ENCODE peak calls at places on chromosomes 4 and X, in four cellular contexts. One of them, this sample, is unnamed.

GRCh38 chrX:97597954-97598353 is 714.2 kb downstream of the RPA4 start:
- DNase-seq in suprapubic skin: no peak
- DNase-seq in cardiac fibroblast: no peak
- DNase-seq in PC-3: no peak
- DNase-seq in this sample: no peak

GRCh38 chrX:39772057-39772832 is 325.5 kb downstream of the BCOR start:
- DNase-seq in suprapubic skin: no peak
- DNase-seq in cardiac fibroblast: no peak
- DNase-seq in PC-3: peak; percentile 75
- DNase-seq in this sample: no peak

GRCh38 chr4:161237495-161237894 is 926.3 kb downstream of the FSTL5 start:
- DNase-seq in suprapubic skin: no peak
- DNase-seq in cardiac fibroblast: no peak
- DNase-seq in PC-3: no peak
- DNase-seq in this sample: no peak

GRCh38 chrX:47221756-47222155 is 3.3 kb downstream of the CDK16 start:
- DNase-seq in suprapubic skin: no peak
- DNase-seq in cardiac fibroblast: no peak
- DNase-seq in PC-3: no peak
- DNase-seq in this sample: no peak

GRCh38 chrX:41881166-41881565 is 42.2 kb downstream of the CASK start:
- DNase-seq in suprapubic skin: no peak
- DNase-seq in cardiac fibroblast: no peak
- DNase-seq in PC-3: no peak
- DNase-seq in this sample: no peak

GRCh38 chr4:71417150-71417549 is 78.3 kb downstream of the SLC4A4 start:
- DNase-seq in suprapubic skin: no peak
- DNase-seq in cardiac fibroblast: no peak
- DNase-seq in PC-3: no peak
- DNase-seq in this sample: no peak

GRCh38 chrX:73668779-73669178 is 105.8 kb downstream of the CHIC1 start:
- DNase-seq in suprapubic skin: no peak
- DNase-seq in cardiac fibroblast: no peak
- DNase-seq in PC-3: no peak
- DNase-seq in this sample: no peak

GRCh38 chr4:86280246-86280645 is 79.6 kb downstream of the MAPK10 start:
- DNase-seq in suprapubic skin: no peak
- DNase-seq in cardiac fibroblast: no peak
- DNase-seq in PC-3: no peak
- DNase-seq in this sample: no peak

GRCh38 chr4:68606240-68606639 is 30.1 kb upstream of the UGT2B17 start:
- DNase-seq in suprapubic skin: no peak
- DNase-seq in cardiac fibroblast: no peak
- DNase-seq in PC-3: no peak
- DNase-seq in this sample: no peak

GRCh38 chr4:186570193-186570996 is 15.0 kb upstream of the MTNR1A start:
- DNase-seq in suprapubic skin: no peak
- DNase-seq in cardiac fibroblast: peak; percentile 73
- DNase-seq in PC-3: no peak
- DNase-seq in this sample: no peak

GRCh38 chr4:186563761-186564160 is 8.4 kb upstream of the MTNR1A start:
- DNase-seq in suprapubic skin: no peak
- DNase-seq in cardiac fibroblast: no peak
- DNase-seq in PC-3: no peak
- DNase-seq in this sample: no peak

GRCh38 chr4:186569533-186570192 is 14.3 kb upstream of the MTNR1A start:
- DNase-seq in suprapubic skin: no peak
- DNase-seq in cardiac fibroblast: no peak
- DNase-seq in PC-3: no peak
- DNase-seq in this sample: no peak

GRCh38 chr4:186560647-186561046 is 5.3 kb upstream of the MTNR1A start:
- DNase-seq in suprapubic skin: no peak
- DNase-seq in cardiac fibroblast: no peak
- DNase-seq in PC-3: no peak
- DNase-seq in this sample: no peak

DNA sequence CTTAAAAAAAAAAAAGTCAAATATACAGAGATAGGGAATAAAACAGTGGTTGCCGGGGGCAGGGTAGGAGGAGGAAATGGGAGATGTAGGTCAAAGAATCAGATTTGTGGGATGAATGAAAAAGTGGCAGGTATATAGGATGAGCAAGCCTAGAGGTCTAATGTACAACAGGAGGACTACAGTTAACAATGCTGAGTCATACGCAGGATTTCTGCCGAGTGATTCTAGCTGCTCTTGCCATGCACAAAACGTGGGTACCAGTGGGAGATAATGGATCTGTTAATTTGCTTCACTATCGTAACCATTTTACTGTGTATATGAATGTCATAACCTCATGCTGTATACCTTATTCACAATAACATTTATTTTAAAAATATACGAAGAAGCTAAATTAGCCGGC is 10.7 kb upstream of the MTNR1A start:
- DNase-seq in suprapubic skin: no peak
- DNase-seq in cardiac fibroblast: no peak
- DNase-seq in PC-3: peak; percentile 45
- DNase-seq in this sample: no peak
- H3K4me3 ChIP-seq in suprapubic skin: no peak overlapping the region
- H3K4me3 ChIP-seq in cardiac fibroblast: no peak overlapping the region
- H3K4me3 ChIP-seq in PC-3: no peak overlapping the region
- H3K4me3 ChIP-seq in this sample: no peak overlapping the region

DNA sequence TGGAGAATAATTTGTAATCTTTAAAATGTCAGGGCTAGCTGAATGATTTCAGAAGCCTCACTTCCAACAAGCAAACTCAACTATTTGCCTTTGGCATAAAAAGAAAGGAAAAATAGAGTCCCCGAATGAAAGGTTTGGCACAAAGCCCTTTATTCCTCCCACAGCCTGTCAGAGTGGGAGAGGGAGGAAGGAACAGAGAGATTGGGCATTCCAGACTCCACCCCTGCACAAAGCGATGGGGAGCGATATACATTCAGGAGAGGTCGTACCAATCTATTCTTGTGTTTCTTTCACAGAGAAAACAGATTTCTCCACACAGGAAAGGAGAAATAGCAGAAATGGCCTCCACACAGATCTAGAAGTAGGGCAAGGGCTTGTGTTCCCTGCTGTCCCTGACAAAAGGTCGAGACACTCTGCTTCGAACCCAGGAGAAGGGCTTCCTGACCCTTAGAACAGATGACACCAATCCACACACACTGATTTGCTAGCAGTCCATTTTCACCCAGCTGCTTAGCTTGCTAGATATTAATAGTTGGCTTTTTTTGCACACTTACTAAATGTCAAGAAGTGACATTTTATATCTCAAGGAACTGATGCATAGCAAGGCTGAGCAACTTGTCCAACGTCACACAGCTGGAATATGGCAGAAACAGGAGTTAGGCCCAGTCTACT is 197.4 kb downstream of the MAML3 start:
- DNase-seq in suprapubic skin: no peak
- DNase-seq in cardiac fibroblast: no peak
- DNase-seq in PC-3: no peak
- DNase-seq in this sample: no peak
- H3K4me3 ChIP-seq in suprapubic skin: no peak overlapping the region
- H3K4me3 ChIP-seq in cardiac fibroblast: no peak overlapping the region
- H3K4me3 ChIP-seq in PC-3: no peak overlapping the region
- H3K4me3 ChIP-seq in this sample: peak overlapping the region; percentile 9

DNA sequence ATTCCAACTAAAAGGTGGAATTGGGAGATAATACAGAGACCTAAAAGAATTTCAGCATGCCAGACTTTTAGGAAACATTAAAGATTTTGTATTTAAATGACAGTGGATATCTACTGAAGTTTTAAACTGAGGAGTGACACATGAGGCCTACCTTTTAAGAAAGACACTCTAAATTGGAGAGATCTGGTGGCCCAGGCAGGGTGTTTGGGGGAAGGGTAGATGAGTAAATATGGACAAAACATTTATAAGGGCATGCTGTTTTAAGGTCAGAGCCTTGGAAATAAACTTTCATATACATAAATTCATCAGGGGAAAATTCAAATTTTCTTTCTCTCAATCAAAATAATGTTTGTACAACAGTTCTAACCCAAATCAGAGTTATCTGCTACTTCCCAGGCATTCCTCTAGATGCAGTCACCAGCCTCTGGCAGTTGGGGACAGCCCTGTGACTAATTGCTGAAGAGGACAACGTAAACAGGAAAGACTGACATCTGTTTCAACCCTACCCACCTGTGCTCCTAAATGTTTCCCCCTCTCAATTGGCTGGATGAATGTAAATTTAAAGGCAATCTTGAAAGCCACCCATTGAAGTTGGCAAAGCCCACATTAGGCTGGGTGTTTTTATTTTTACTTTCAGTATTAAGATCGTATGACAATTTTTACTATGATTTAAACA is 1646.9 kb upstream of the ADGRL3 start:
- DNase-seq in suprapubic skin: no peak
- DNase-seq in cardiac fibroblast: peak; percentile 71
- DNase-seq in PC-3: peak; percentile 88
- DNase-seq in this sample: no peak
- H3K4me3 ChIP-seq in suprapubic skin: peak overlapping the region; percentile 31
- H3K4me3 ChIP-seq in cardiac fibroblast: no peak overlapping the region
- H3K4me3 ChIP-seq in PC-3: peak overlapping the region; percentile 70
- H3K4me3 ChIP-seq in this sample: no peak overlapping the region

GRCh38 chr4:2261110-2261852 is 628 bp downstream of the MXD4 start:
- DNase-seq in suprapubic skin: peak; percentile 79
- DNase-seq in cardiac fibroblast: peak; percentile 47
- DNase-seq in PC-3: peak; percentile 37
- DNase-seq in this sample: no peak

GRCh38 chr4:2258091-2259035 is 3.5 kb downstream of the MXD4 start:
- DNase-seq in suprapubic skin: peak; percentile 78
- DNase-seq in cardiac fibroblast: no peak
- DNase-seq in PC-3: no peak
- DNase-seq in this sample: peak; percentile 86

GRCh38 chr4:2259036-2259540 is 2.8 kb downstream of the MXD4 start:
- DNase-seq in suprapubic skin: peak; percentile 79
- DNase-seq in cardiac fibroblast: no peak
- DNase-seq in PC-3: no peak
- DNase-seq in this sample: peak; percentile 87

GRCh38 chr4:2260336-2261109 is 1.4 kb downstream of the MXD4 start:
- DNase-seq in suprapubic skin: peak; percentile 82
- DNase-seq in cardiac fibroblast: no peak
- DNase-seq in PC-3: no peak
- DNase-seq in this sample: peak; percentile 87

GRCh38 chr4:2259541-2260267 is 2.2 kb downstream of the MXD4 start:
- DNase-seq in suprapubic skin: peak; percentile 76
- DNase-seq in cardiac fibroblast: no peak
- DNase-seq in PC-3: no peak
- DNase-seq in this sample: peak; percentile 84
- H3K4me3 ChIP-seq in suprapubic skin: peak overlapping the region; percentile 93
- H3K4me3 ChIP-seq in cardiac fibroblast: peak overlapping the region; percentile 97
- H3K4me3 ChIP-seq in PC-3: no peak overlapping the region
- H3K4me3 ChIP-seq in this sample: peak overlapping the region; percentile 93

DNA sequence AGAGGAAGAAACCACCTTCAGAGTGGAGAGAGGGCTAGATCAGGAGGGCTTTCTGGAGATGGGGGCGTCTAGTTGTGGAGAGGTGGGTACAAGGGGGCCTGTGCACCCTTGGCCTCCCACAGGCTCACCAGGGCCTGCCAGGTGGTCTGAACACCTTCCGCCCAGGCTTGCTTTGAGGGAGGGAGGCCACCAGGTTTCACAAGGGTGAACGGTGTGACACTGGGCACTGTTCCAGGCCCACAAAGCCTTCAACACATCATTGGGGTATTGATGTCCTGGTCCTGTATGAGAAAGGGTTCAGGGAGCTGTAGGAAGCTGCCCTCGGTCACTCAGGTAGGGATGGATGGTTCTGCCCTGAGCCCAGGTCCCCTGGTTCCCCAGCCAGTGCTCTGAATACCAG is 6.0 kb downstream of the HTRA3 start:
- DNase-seq in suprapubic skin: no peak
- DNase-seq in cardiac fibroblast: no peak
- DNase-seq in PC-3: no peak
- DNase-seq in this sample: no peak
- H3K4me3 ChIP-seq in suprapubic skin: no peak overlapping the region
- H3K4me3 ChIP-seq in cardiac fibroblast: no peak overlapping the region
- H3K4me3 ChIP-seq in PC-3: no peak overlapping the region
- H3K4me3 ChIP-seq in this sample: no peak overlapping the region

DNA sequence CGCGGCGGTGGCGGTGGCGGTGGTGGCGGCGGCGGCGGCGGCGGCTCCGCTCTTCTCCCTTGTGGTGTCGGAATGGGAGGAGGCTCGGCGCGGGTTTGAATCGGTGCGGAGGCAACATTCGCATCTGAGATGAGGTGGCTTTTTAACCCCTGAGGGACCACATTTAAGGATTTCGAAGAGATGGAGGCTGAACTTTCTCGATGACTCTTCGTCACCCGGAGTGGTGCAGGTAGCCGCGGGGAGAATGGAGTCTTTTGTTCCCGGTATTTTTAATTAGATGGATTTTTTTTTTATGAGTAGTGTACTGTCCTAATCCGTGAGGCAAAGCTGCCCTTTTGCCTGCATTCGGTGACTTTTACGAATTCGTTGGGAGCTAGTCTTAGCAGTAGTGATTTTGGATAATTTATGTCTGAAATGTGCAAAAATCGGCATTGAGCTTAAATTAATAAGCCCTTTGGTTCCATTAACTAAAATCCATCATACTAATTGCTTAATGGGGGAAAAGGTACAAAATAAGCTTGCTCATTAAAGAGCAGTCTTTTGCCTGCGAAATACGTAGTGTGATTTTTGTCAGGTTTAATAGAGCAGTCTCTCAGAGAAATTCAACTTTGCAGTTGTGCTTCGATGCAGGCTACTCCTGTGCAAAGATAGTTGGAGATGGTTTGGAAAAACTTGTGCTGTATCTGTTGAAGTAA is 206.1 kb downstream of the TENM3 start:
- DNase-seq in suprapubic skin: no peak
- DNase-seq in cardiac fibroblast: peak; percentile 28
- DNase-seq in PC-3: peak; percentile 28
- DNase-seq in this sample: no peak
- H3K4me3 ChIP-seq in suprapubic skin: peak overlapping the region; percentile 87
- H3K4me3 ChIP-seq in cardiac fibroblast: peak overlapping the region; percentile 62
- H3K4me3 ChIP-seq in PC-3: peak overlapping the region; percentile 70
- H3K4me3 ChIP-seq in this sample: peak overlapping the region; percentile 78

DNA sequence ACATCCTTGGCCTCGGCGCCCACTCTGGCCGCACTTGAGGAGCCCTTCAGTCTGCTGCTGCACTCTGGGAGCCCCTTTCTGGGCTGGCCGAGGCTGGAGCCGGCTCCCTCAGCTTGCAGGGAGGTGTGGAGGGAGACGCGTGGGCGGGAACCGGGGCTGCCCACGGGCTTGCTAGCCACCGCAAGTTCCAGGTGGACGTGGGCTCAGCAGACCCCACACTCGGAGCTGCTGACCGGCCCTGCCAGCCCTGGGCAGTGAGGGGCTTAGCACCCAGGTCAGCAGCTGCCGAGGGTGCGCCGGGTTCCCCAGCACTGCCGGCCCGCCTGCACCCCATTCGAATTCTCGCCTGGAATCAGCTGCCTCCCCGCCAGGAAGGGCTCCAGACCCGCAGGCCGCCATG is 1892.3 kb upstream of the PCDH7 start:
- DNase-seq in suprapubic skin: no peak
- DNase-seq in cardiac fibroblast: no peak
- DNase-seq in PC-3: no peak
- DNase-seq in this sample: no peak
- H3K4me3 ChIP-seq in suprapubic skin: no peak overlapping the region
- H3K4me3 ChIP-seq in cardiac fibroblast: no peak overlapping the region
- H3K4me3 ChIP-seq in PC-3: no peak overlapping the region
- H3K4me3 ChIP-seq in this sample: no peak overlapping the region

DNA sequence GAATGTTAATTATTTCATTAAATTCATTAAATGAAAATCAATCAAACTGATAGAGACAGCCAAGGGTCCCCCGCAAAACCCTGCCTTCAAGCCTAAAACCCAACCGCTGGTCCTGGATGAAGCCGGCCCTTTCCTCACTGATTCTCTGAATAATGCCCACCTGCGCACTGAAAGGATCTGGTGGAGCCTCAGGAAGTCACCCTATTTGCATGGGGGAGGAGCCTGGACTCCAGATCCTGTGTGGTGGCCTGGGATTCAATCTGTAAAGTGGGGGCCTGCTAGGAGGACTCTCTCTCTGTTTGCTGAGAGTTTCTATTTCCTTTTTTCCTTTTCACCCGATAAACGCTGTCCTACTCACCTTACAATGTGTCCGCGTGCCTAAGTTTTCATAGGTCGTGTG is 97.9 kb upstream of the ADAMTS3 start:
- DNase-seq in suprapubic skin: no peak
- DNase-seq in cardiac fibroblast: no peak
- DNase-seq in PC-3: no peak
- DNase-seq in this sample: no peak
- H3K4me3 ChIP-seq in suprapubic skin: no peak overlapping the region
- H3K4me3 ChIP-seq in cardiac fibroblast: no peak overlapping the region
- H3K4me3 ChIP-seq in PC-3: no peak overlapping the region
- H3K4me3 ChIP-seq in this sample: no peak overlapping the region

This sample was measured in vagina.